ENCODE peak calls at places on chromosomes 6 and 20, in nine cellular contexts. F is HCT116, J is IMR-90, T is spleen, X is endothelial cell of umbilical vein, E is ovary, D is breast epithelium, S is uterus, Y is transverse colon. N is an unnamed sample.

GRCh38 chr20:63980317-63980805 is 571 bp upstream of the PRPF6 start:
- DNase-seq in E (no peak), J (no peak), X (no peak), Y (no peak), S (no peak), T (no peak), D (no peak), F (no peak), N (no peak)

GRCh38 chr6:134707342-134707982 is 242.4 kb downstream of the ALDH8A1 start:
- DNase-seq in Y (peak), X (no peak), T (no peak), D (no peak), S (no peak), J (peak), F (no peak), E (no peak), N (peak)

GRCh38 chr6:40778186-40778585 is 191.0 kb upstream of the LRFN2 start:
- DNase-seq in J (peak), S (no peak), E (no peak), X (peak), D (no peak), F (peak), Y (no peak), T (no peak), N (no peak)

GRCh38 chr20:40251284-40251932 is 437.6 kb downstream of the MAFB start:
- DNase-seq in D (no peak), F (peak), J (peak), S (no peak), X (peak), Y (peak), E (no peak), T (no peak), N (peak)

GRCh38 chr6:30171677-30172471 is 8.5 kb downstream of the TRIM15 start:
- DNase-seq in X (no peak), Y (no peak), S (no peak), E (no peak), D (no peak), J (no peak), T (no peak), F (no peak), N (peak)

GRCh38 chr6:35302604-35303218 is 5.1 kb downstream of the DEF6 start:
- DNase-seq in E (no peak), Y (peak), F (peak), T (peak), S (no peak), X (no peak), J (peak), D (no peak), N (peak)

GRCh38 chr6:129989396-129989795 is 29.0 kb upstream of the L3MBTL3 start:
- DNase-seq in Y (no peak), F (no peak), J (no peak), T (no peak), X (no peak), S (no peak), E (no peak), D (no peak), N (no peak)

GRCh38 chr6:75305573-75305972 is 21.0 kb upstream of the TMEM30A start:
- DNase-seq in Y (no peak), X (no peak), S (no peak), D (no peak), F (no peak), T (no peak), J (no peak), E (no peak), N (no peak)

GRCh38 chr6:121594053-121594452 is 158.6 kb downstream of the GJA1 start:
- DNase-seq in D (no peak), X (no peak), J (no peak), Y (no peak), E (no peak), S (no peak), T (no peak), F (no peak), N (peak)

GRCh38 chr6:88922775-88923548 is 40.5 kb downstream of the RNGTT start:
- DNase-seq in E (no peak), X (no peak), S (no peak), D (no peak), T (no peak), F (no peak), Y (no peak), J (peak), N (peak)

GRCh38 chr6:143060806-143061596 is at the start of gene AIG1:
- DNase-seq in E (peak), S (peak), Y (no peak), X (peak), T (peak), J (no peak), F (peak), D (peak), N (no peak)

GRCh38 chr6:39416728-39417127 is 94.2 kb upstream of the KCNK16 start:
- DNase-seq in S (no peak), J (peak), T (no peak), X (no peak), E (no peak), D (no peak), Y (no peak), F (no peak), N (no peak)

GRCh38 chr6:145887969-145888368 is 73.4 kb upstream of the FBXO30 start:
- DNase-seq in S (no peak), Y (no peak), E (no peak), X (peak), D (no peak), T (no peak), F (no peak), J (peak), N (peak)

GRCh38 chr6:163661271-163661671 is 246.8 kb downstream of the QKI start:
- DNase-seq in E (no peak), Y (no peak), T (no peak), F (no peak), D (no peak), J (no peak), S (no peak), X (no peak), N (peak)

DNA sequence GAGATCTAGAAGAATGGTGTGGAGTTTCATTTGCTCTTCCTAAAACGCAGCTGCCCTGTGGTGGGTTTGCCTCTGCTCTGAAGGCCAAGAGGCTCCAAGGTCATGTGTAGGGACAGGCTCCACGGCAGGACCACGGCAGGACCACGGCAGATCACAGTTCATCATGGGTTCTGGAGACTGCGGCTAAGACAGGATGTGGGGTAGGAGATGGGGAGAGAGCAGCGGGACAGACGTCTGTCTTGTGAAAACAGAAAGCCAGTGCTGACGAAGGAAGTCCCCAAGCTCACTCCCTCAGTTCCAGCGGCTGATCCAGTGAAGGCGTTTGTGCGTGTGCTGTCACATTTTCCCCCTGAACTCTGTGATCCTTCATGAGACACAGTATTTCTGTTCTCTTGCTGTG is 67.9 kb upstream of the PTGIS start:
- DNase-seq in E (no peak), T (no peak), Y (no peak), S (no peak), D (no peak), J (no peak), F (no peak), X (no peak), N (no peak)
- TF ChIP-seq POLR2A in E (no peak), T (no peak), Y (no peak), S (no peak), D (no peak), J (no peak), F (no peak), X (no peak), N (no peak)

GRCh38 chr6:18584372-18584771 is 197.2 kb downstream of the RNF144B start:
- DNase-seq in F (no peak), Y (no peak), E (no peak), X (no peak), S (no peak), D (no peak), T (no peak), J (no peak), N (no peak)

GRCh38 chr6:18585032-18585573 is 198.0 kb downstream of the RNF144B start:
- DNase-seq in Y (peak), X (peak), D (no peak), S (no peak), J (peak), F (peak), T (no peak), E (no peak), N (peak)

GRCh38 chr6:18579165-18579564 is 192.0 kb downstream of the RNF144B start:
- DNase-seq in Y (no peak), J (no peak), S (no peak), D (no peak), X (no peak), E (no peak), T (no peak), F (no peak), N (no peak)

DNA sequence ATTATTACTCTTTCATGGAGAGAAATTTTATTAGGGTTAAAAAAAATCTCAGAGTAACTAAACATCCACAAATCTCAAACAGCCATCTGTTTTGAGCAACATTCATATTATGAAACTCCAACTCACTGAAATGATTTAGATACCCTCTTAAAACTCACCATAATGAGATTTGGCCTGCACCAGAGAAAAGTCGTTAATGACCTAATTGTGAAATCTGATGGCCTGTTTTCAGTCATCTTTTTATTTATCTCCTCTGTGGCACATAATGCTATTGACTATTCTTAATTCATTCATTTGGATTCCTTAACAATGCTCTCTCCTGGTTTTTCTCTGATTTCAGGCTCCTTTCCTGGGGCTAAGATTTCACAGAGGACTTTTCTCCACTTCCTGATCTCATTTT is 192.7 kb downstream of the RNF144B start:
- DNase-seq in F (no peak), S (no peak), T (no peak), J (no peak), E (no peak), D (no peak), Y (no peak), X (no peak), N (no peak)
- TF ChIP-seq POLR2A in F (no peak), S (no peak), T (no peak), J (no peak), E (no peak), D (no peak), Y (no peak), X (no peak), N (no peak)

GRCh38 chr20:53677447-53678314 is 84.0 kb upstream of the ZNF217 start:
- DNase-seq in E (no peak), D (no peak), Y (peak), S (peak), J (peak), F (no peak), X (peak), T (no peak), N (peak)
- TF ChIP-seq POLR2A in E (no peak), D (no peak), Y (no peak), S (no peak), J (no peak), F (no peak), X (no peak), T (no peak), N (peak)

GRCh38 chr6:137873273-137873762 is 6.3 kb downstream of the TNFAIP3 start:
- DNase-seq in E (no peak), D (no peak), J (peak), Y (peak), X (peak), T (no peak), S (peak), F (no peak), N (peak)
- TF ChIP-seq POLR2A in E (no peak), D (no peak), J (no peak), Y (peak), X (peak), T (no peak), S (no peak), F (no peak), N (no peak)

GRCh38 chr6:31497595-31498476 is at the start of gene MICB:
- DNase-seq in X (peak), E (peak), T (peak), S (peak), F (peak), Y (peak), D (peak), J (peak), N (peak)
- TF ChIP-seq POLR2A in X (peak), E (no peak), T (no peak), S (peak), F (peak), Y (peak), D (no peak), J (no peak), N (peak)

GRCh38 chr20:51767867-51768758 is at the start of gene ATP9A:
- DNase-seq in D (no peak), Y (peak), X (no peak), J (peak), S (peak), T (peak), E (peak), F (no peak), N (no peak)

GRCh38 chr20:51763965-51764602 is 4.1 kb downstream of the ATP9A start:
- DNase-seq in X (no peak), E (no peak), D (no peak), J (peak), Y (no peak), S (no peak), T (no peak), F (no peak), N (peak)

GRCh38 chr20:51769941-51770615 is 1.9 kb upstream of the ATP9A start:
- DNase-seq in S (no peak), E (no peak), F (no peak), D (no peak), X (peak), J (no peak), Y (no peak), T (no peak), N (no peak)

GRCh38 chr20:51768759-51769517 is 748 bp upstream of the ATP9A start:
- DNase-seq in Y (no peak), J (no peak), T (no peak), E (peak), F (no peak), S (no peak), D (no peak), X (peak), N (no peak)

GRCh38 chr20:51767018-51767866 is 948 bp downstream of the ATP9A start:
- DNase-seq in Y (peak), S (peak), J (no peak), F (peak), X (peak), D (peak), E (peak), T (peak), N (no peak)
- TF ChIP-seq POLR2A in Y (peak), S (peak), J (no peak), F (peak), X (no peak), D (no peak), E (no peak), T (no peak), N (no peak)

GRCh38 chr6:26216015-26216885 is 129.0 kb downstream of the HFE start:
- DNase-seq in E (peak), Y (peak), S (peak), F (no peak), D (no peak), T (peak), X (peak), J (peak), N (peak)
- TF ChIP-seq POLR2A in E (peak), Y (peak), S (peak), F (no peak), D (peak), T (peak), X (peak), J (peak), N (no peak)

DNA sequence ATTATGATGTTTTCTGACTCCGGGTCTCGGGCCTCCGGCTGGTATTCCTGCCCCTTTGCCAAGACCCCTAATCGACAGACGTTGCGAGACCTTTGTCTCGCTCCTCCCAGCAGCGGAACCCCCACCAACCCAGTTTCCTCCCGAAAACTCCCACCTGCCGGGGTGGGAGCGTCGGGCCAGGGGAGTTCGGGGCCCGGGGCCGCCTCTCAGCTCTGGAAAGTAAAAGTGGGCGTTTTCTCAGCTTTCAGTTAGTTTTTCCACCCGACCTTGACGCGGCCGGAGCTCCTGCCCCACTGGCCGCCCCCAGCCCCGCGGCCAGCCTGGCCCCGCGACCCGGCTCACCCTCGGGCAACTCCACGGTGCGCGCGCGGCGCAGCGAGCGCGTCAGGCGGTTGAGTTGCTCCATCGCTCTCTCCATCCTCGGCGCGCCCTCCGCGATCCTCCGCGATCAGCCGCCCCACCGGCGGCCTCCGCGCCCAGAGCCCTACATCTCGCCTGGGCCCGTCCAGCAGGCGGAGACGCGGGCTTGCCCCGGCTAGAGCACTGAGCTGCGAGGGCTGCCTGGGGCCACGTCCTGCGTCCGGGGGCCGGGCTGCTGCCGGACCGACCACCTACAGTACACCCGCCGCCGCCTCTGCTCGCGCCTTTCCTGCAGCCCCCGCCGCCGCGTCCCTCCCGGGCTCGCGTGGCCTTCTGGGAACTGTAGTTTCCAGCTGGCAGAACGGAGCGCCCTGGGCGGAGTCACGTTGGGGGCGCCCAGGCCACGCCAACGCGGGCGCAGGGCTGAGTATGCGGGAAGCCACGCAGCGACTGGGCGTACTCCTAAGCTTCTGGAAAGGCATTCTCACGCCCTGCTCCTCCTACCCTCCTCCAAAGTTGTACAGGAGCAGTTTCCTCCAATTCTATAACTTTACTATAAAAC is at the start of gene HACE1:
- DNase-seq in F (peak), E (peak), J (peak), T (peak), Y (peak), X (peak), S (peak), D (peak), N (peak)
- TF ChIP-seq POLR2A in F (peak), E (peak), J (peak), T (no peak), Y (peak), X (peak), S (peak), D (no peak), N (peak)

DNA sequence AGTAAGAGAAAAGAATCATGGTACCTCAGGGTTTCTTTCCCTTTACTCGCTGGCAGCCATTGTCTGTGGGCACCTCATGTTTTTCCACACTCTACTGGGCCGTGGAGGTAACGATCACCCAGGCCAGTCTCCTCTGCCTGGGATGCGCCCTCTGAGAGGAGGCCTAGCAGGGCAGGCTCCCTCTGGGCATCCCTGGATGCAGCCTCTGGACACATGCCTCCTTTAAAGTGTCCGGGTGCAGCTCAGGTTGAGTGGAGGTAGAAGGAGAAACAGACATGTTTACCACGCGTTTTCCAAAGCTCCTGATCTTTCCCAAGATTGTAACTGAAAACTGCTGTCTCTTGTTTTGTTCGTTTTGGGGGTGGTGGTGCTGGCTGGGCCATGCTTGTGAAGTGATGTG is 13.8 kb upstream of the NPEPL1 start:
- DNase-seq in D (no peak), E (no peak), T (no peak), X (no peak), F (no peak), Y (no peak), J (no peak), S (no peak), N (no peak)
- TF ChIP-seq POLR2A in D (no peak), E (no peak), T (no peak), X (no peak), F (no peak), Y (no peak), J (no peak), S (no peak), N (no peak)

DNA sequence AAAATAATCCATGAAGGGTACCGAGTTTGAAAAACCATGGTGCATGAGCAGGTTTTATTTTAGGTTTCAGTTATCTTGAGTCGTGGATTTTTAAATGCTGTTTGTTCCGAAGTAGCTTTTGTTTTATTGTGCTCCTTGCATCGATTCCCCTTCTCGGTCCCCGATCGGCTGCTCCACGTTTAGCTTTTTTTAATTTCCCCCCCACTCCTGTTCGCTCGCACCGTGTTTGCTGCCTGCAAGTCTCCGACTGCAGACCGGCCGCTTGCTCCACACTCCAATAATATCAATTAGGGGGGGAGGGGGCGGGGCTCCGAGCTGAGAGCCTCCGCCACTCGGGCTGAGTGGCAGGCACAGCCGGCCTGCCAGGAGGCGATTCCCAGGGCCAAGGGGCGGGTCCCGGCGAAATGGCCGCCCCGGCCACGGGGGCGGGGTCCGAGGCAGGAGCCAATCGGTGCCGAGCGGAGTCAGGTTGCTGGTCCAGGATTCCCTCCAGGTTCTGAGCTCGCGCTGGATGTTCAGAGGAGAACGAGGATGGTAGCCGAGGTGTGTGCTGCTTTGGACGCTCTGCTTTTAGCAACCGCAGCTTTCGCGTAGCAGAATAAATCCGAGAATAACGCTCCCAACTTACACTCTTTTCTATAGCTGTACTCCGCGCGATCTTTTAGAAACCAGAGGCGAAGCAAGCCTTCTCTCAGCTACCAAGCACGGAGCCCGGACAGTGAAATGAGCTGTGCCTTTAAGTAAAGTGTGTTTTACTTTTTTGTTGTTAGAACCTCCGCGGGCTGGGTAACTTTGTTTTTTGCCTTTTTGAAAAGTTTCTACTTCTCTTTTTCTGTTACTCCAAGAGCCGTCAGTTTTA is at the start of gene EPHA7:
- DNase-seq in S (peak), Y (peak), E (peak), T (peak), D (peak), J (peak), X (peak), F (no peak), N (peak)
- TF ChIP-seq POLR2A in S (no peak), Y (peak), E (peak), T (no peak), D (no peak), J (no peak), X (no peak), F (no peak), N (no peak)

N was measured in NB4.